ENCODE peak calls at places on chromosomes 2 and 18, in eight cellular contexts. Z is activated naive CD8-positive, alpha-beta T cell treated with anti-CD3 and anti-CD28 coated beads for 36 hours; C is epithelial cell of esophagus; K is NCI-H1694 treated with DMSO at 0.1 percent for 48 hours; F is central memory CD4-positive, alpha-beta T cell; E is Calu3; T is GM06990; R is HS-5. O is an unnamed sample.

GRCh38 chr2:144504191-144504590 is 15.7 kb downstream of the ZEB2 start:
- DNase-seq in K (no peak), R (no peak), F (no peak), Z (no peak), C (no peak), E (no peak), T (no peak), O (no peak)

GRCh38 chr2:68319397-68320117 is at the start of gene CNRIP1:
- DNase-seq in C (peak; percentile 8), E (no peak), R (no peak), K (peak; percentile 61), F (no peak), T (no peak), Z (peak; percentile 8), O (no peak)

GRCh38 chr2:47015206-47015605 is 99.6 kb upstream of the MCFD2 start:
- DNase-seq in K (peak; percentile 65), C (no peak), Z (no peak), F (no peak), E (peak; percentile 22), R (no peak), T (no peak), O (no peak)

GRCh38 chr2:2328847-2329246 is 2.2 kb downstream of the MYT1L start:
- DNase-seq in T (no peak), F (no peak), K (peak; percentile 92), Z (no peak), R (no peak), C (peak; percentile 6), E (no peak), O (no peak)

GRCh38 chr18:52694804-52695203 is 354.8 kb downstream of the DCC start:
- DNase-seq in F (no peak), T (no peak), C (peak; percentile 3), Z (no peak), R (no peak), K (peak; percentile 3), E (peak; percentile 14), O (no peak)

GRCh38 chr2:102592601-102593000 is 26.8 kb upstream of the SLC9A2 start:
- DNase-seq in K (no peak), R (no peak), E (peak; percentile 67), T (no peak), C (peak; percentile 44), F (no peak), Z (no peak), O (no peak)

GRCh38 chr18:3544537-3544936 is 94.6 kb downstream of the TGIF1 start:
- DNase-seq in E (no peak), R (no peak), Z (no peak), K (no peak), C (no peak), F (no peak), T (no peak), O (no peak)

GRCh38 chr2:234643407-234643806 is 146.5 kb upstream of the ARL4C start:
- DNase-seq in T (no peak), Z (no peak), C (no peak), R (no peak), E (no peak), F (no peak), K (no peak), O (no peak)

GRCh38 chr2:219274392-219274921 is 4.7 kb upstream of the DNAJB2 start:
- DNase-seq in E (peak; percentile 75), Z (no peak), T (no peak), R (peak; percentile 75), F (no peak), C (peak; percentile 97), K (no peak), O (no peak)

GRCh38 chr2:207487650-207488315 is 42.0 kb upstream of the CREB1 start:
- DNase-seq in Z (no peak), F (no peak), C (peak; percentile 87), E (no peak), T (no peak), R (peak; percentile 94), K (no peak), O (no peak)

GRCh38 chr2:163662141-163662780 is 73.5 kb downstream of the FIGN start:
- DNase-seq in F (no peak), Z (no peak), E (no peak), K (no peak), T (no peak), R (no peak), C (no peak), O (no peak)

GRCh38 chr2:22359020-22359672 is 1025.8 kb upstream of the KLHL29 start:
- DNase-seq in C (no peak), T (no peak), E (no peak), Z (no peak), K (peak; percentile 38), R (no peak), F (no peak), O (no peak)

GRCh38 chr2:190802133-190802532 is 78.5 kb upstream of the GLS start:
- DNase-seq in T (no peak), C (no peak), K (no peak), R (no peak), E (no peak), Z (no peak), F (no peak), O (no peak)

GRCh38 chr18:59669872-59670657 is 27.2 kb downstream of the CCBE1 start:
- DNase-seq in Z (no peak), K (no peak), T (no peak), F (no peak), R (no peak), E (no peak), C (no peak), O (no peak)

GRCh38 chr2:156189143-156189542 is 143.4 kb downstream of the NR4A2 start:
- DNase-seq in F (no peak), R (no peak), C (no peak), T (no peak), K (no peak), Z (no peak), E (no peak), O (no peak)

GRCh38 chr2:120914839-120915521 is 179.3 kb downstream of the GLI2 start:
- DNase-seq in R (peak; percentile 90), K (no peak), T (no peak), Z (no peak), E (peak; percentile 79), F (no peak), C (peak; percentile 59), O (no peak)

GRCh38 chr18:30781601-30782000 is 260.9 kb downstream of the DSC3 start:
- DNase-seq in K (no peak), E (no peak), R (no peak), T (no peak), C (no peak), F (no peak), Z (no peak), O (no peak)

GRCh38 chr2:1854747-1855146 is 110.4 kb upstream of the PXDN start:
- DNase-seq in R (no peak), C (no peak), K (peak; percentile 85), Z (peak; percentile 16), E (no peak), T (no peak), F (no peak), O (no peak)

GRCh38 chr18:42261731-42262130 is 306.7 kb downstream of the PIK3C3 start:
- DNase-seq in T (no peak), F (no peak), C (no peak), R (no peak), Z (no peak), E (no peak), K (no peak), O (no peak)

GRCh38 chr18:79818631-79819030 is 20.9 kb downstream of the KCNG2 start:
- DNase-seq in F (no peak), T (no peak), K (no peak), Z (no peak), E (no peak), C (no peak), R (no peak), O (no peak)

GRCh38 chr18:5955861-5956260 is 60.5 kb upstream of the TMEM200C start:
- DNase-seq in Z (no peak), C (no peak), F (no peak), T (no peak), R (no peak), K (no peak), E (no peak), O (no peak)

GRCh38 chr2:164972216-164972615 is 16.9 kb upstream of the SLC38A11 start:
- DNase-seq in K (no peak), Z (no peak), F (no peak), R (no peak), E (no peak), T (no peak), C (peak; percentile 43), O (no peak)

GRCh38 chr2:70094978-70095832 is 7.9 kb downstream of the PCBP1 start:
- DNase-seq in E (no peak), F (peak; percentile 76), K (no peak), C (peak; percentile 89), R (no peak), Z (peak; percentile 30), T (peak; percentile 66), O (peak; percentile 57)

GRCh38 chr2:231181848-231182247 is 16.6 kb upstream of the ARMC9 start:
- DNase-seq in C (peak; percentile 20), F (no peak), R (no peak), E (peak; percentile 52), Z (no peak), T (peak; percentile 74), K (no peak), O (no peak)

GRCh38 chr2:33134086-33134763 is 187.5 kb downstream of the LTBP1 start:
- DNase-seq in R (peak; percentile 97), C (peak; percentile 90), Z (no peak), E (peak; percentile 20), K (peak; percentile 92), F (no peak), T (no peak), O (no peak)

GRCh38 chr2:215749092-215749957 is 264.0 kb downstream of the MREG start:
- DNase-seq in F (no peak), C (peak; percentile 49), R (no peak), E (no peak), K (no peak), T (no peak), Z (no peak), O (no peak)